ENCODE peak calls at places on chromosomes 1 and 21, in four cellular contexts. S is CD8-positive, alpha-beta memory T cell; K is GM19239; X is stimulated activated CD8-positive, alpha-beta memory T cell treated with anti-CD3 and anti-CD28 coated beads, Interleukin-2, amount 100 ng/mL, for 48 hours. J is an unnamed sample.

GRCh38 chr1:207091185-207091906 is 2.7 kb downstream of the C4BPB start:
- DNase-seq in S (no peak), K (no peak), X (no peak), J (no peak)

GRCh38 chr21:45887788-45888187 is 93.8 kb upstream of the COL6A1 start:
- DNase-seq in S (no peak), K (no peak), X (no peak), J (no peak)

GRCh38 chr1:160367516-160367900 is 637 bp downstream of the NHLH1 start:
- DNase-seq in K (no peak), S (no peak), X (no peak), J (no peak)

GRCh38 chr1:207393610-207394009 is 60.5 kb upstream of the CR2 start:
- DNase-seq in X (no peak), S (no peak), K (no peak), J (no peak)

GRCh38 chr1:1171551-1172340 is 1.9 kb upstream of the TTLL10 start:
- DNase-seq in S (no peak), K (no peak), X (peak; percentile 12), J (no peak)

GRCh38 chr1:247653040-247653439 is 26.5 kb downstream of the OR13G1 start:
- DNase-seq in K (no peak), S (no peak), X (no peak), J (no peak)

GRCh38 chr1:179104851-179105250 is 23.0 kb downstream of the TOR3A start:
- DNase-seq in S (no peak), X (no peak), K (no peak), J (no peak)

GRCh38 chr21:37337831-37338230 is 28.7 kb upstream of the DYRK1A start:
- DNase-seq in S (no peak), K (no peak), X (no peak), J (no peak)

GRCh38 chr1:156471496-156472490 is 28.8 kb downstream of the MEF2D start:
- DNase-seq in S (no peak), K (no peak), X (no peak), J (no peak)

GRCh38 chr1:228727682-228728171 is 7.6 kb upstream of the RHOU start:
- DNase-seq in S (no peak), X (no peak), K (no peak), J (no peak)

GRCh38 chr21:20646431-20646830 is 351.8 kb upstream of the NCAM2 start:
- DNase-seq in K (no peak), X (no peak), S (no peak), J (no peak)

GRCh38 chr1:15459771-15460719 is 3.5 kb downstream of the CELA2A start:
- DNase-seq in S (no peak), X (no peak), K (no peak), J (no peak)

J was measured in globus pallidus.